ENCODE peak calls at places on chromosomes 1 and 21, in ten cellular contexts. One of them, this sample, is unnamed.

GRCh38 chr1:113391643-113392271 is 1.4 kb downstream of the MAGI3 start:
- DNase-seq in astrocyte of the spinal cord: no peak
- DNase-seq in CD4-positive, alpha-beta T cell: no peak
- DNase-seq in omental fat pad: no peak
- DNase-seq in heart right ventricle: no peak
- DNase-seq in fibroblast of pulmonary artery: no peak
- DNase-seq in transverse colon: peak
- DNase-seq in HFFc6: no peak
- DNase-seq in A549: peak
- DNase-seq in left ventricle myocardium inferior: no peak
- DNase-seq in this sample: no peak

GRCh38 chr1:42334240-42335049 is 590 bp downstream of the FOXJ3 start:
- DNase-seq in left ventricle myocardium inferior: peak
- DNase-seq in HFFc6: peak
- DNase-seq in heart right ventricle: peak
- DNase-seq in astrocyte of the spinal cord: peak
- DNase-seq in omental fat pad: no peak
- DNase-seq in fibroblast of pulmonary artery: peak
- DNase-seq in CD4-positive, alpha-beta T cell: no peak
- DNase-seq in transverse colon: peak
- DNase-seq in A549: peak
- DNase-seq in this sample: no peak

GRCh38 chr21:41974752-41975053 is 20.9 kb upstream of the C2CD2 start:
- DNase-seq in transverse colon: no peak
- DNase-seq in astrocyte of the spinal cord: no peak
- DNase-seq in omental fat pad: no peak
- DNase-seq in A549: no peak
- DNase-seq in fibroblast of pulmonary artery: no peak
- DNase-seq in heart right ventricle: no peak
- DNase-seq in left ventricle myocardium inferior: no peak
- DNase-seq in CD4-positive, alpha-beta T cell: no peak
- DNase-seq in HFFc6: no peak
- DNase-seq in this sample: no peak

GRCh38 chr1:38817267-38817957 is 42.2 kb downstream of the RRAGC start:
- DNase-seq in fibroblast of pulmonary artery: no peak
- DNase-seq in left ventricle myocardium inferior: no peak
- DNase-seq in omental fat pad: no peak
- DNase-seq in heart right ventricle: no peak
- DNase-seq in astrocyte of the spinal cord: no peak
- DNase-seq in transverse colon: no peak
- DNase-seq in A549: no peak
- DNase-seq in CD4-positive, alpha-beta T cell: no peak
- DNase-seq in HFFc6: no peak
- DNase-seq in this sample: no peak

GRCh38 chr1:222798975-222799374 is 15.9 kb upstream of the DISP1 start:
- DNase-seq in heart right ventricle: no peak
- DNase-seq in transverse colon: no peak
- DNase-seq in left ventricle myocardium inferior: no peak
- DNase-seq in omental fat pad: no peak
- DNase-seq in A549: no peak
- DNase-seq in CD4-positive, alpha-beta T cell: no peak
- DNase-seq in astrocyte of the spinal cord: no peak
- DNase-seq in fibroblast of pulmonary artery: no peak
- DNase-seq in HFFc6: no peak
- DNase-seq in this sample: no peak

GRCh38 chr1:93774707-93775106 is 93.1 kb upstream of the BCAR3 start:
- DNase-seq in astrocyte of the spinal cord: peak
- DNase-seq in A549: no peak
- DNase-seq in transverse colon: no peak
- DNase-seq in fibroblast of pulmonary artery: no peak
- DNase-seq in HFFc6: no peak
- DNase-seq in left ventricle myocardium inferior: no peak
- DNase-seq in heart right ventricle: no peak
- DNase-seq in omental fat pad: no peak
- DNase-seq in CD4-positive, alpha-beta T cell: no peak
- DNase-seq in this sample: no peak

GRCh38 chr1:85328713-85329376 is 52.4 kb upstream of the BCL10 start:
- DNase-seq in fibroblast of pulmonary artery: peak
- DNase-seq in left ventricle myocardium inferior: no peak
- DNase-seq in A549: peak
- DNase-seq in HFFc6: peak
- DNase-seq in CD4-positive, alpha-beta T cell: no peak
- DNase-seq in transverse colon: no peak
- DNase-seq in astrocyte of the spinal cord: peak
- DNase-seq in heart right ventricle: peak
- DNase-seq in omental fat pad: no peak
- DNase-seq in this sample: no peak

GRCh38 chr1:12168451-12169160 is 1.8 kb downstream of the TNFRSF1B start:
- DNase-seq in left ventricle myocardium inferior: no peak
- DNase-seq in CD4-positive, alpha-beta T cell: no peak
- DNase-seq in omental fat pad: no peak
- DNase-seq in HFFc6: no peak
- DNase-seq in transverse colon: no peak
- DNase-seq in heart right ventricle: peak
- DNase-seq in A549: no peak
- DNase-seq in astrocyte of the spinal cord: no peak
- DNase-seq in fibroblast of pulmonary artery: peak
- DNase-seq in this sample: no peak

GRCh38 chr1:238621405-238621804 is 730.7 kb upstream of the ZP4 start:
- DNase-seq in astrocyte of the spinal cord: no peak
- DNase-seq in transverse colon: no peak
- DNase-seq in fibroblast of pulmonary artery: no peak
- DNase-seq in left ventricle myocardium inferior: no peak
- DNase-seq in HFFc6: no peak
- DNase-seq in CD4-positive, alpha-beta T cell: no peak
- DNase-seq in A549: no peak
- DNase-seq in omental fat pad: no peak
- DNase-seq in heart right ventricle: no peak
- DNase-seq in this sample: no peak

GRCh38 chr1:227343727-227344551 is 25.6 kb upstream of the CDC42BPA start:
- DNase-seq in left ventricle myocardium inferior: no peak
- DNase-seq in fibroblast of pulmonary artery: peak
- DNase-seq in A549: peak
- DNase-seq in heart right ventricle: no peak
- DNase-seq in astrocyte of the spinal cord: peak
- DNase-seq in omental fat pad: no peak
- DNase-seq in CD4-positive, alpha-beta T cell: no peak
- DNase-seq in transverse colon: no peak
- DNase-seq in HFFc6: peak
- DNase-seq in this sample: no peak

GRCh38 chr1:212967767-212968166 is 17.4 kb downstream of the VASH2 start:
- DNase-seq in transverse colon: no peak
- DNase-seq in fibroblast of pulmonary artery: peak
- DNase-seq in A549: peak
- DNase-seq in left ventricle myocardium inferior: no peak
- DNase-seq in omental fat pad: no peak
- DNase-seq in astrocyte of the spinal cord: peak
- DNase-seq in HFFc6: peak
- DNase-seq in heart right ventricle: no peak
- DNase-seq in CD4-positive, alpha-beta T cell: no peak
- DNase-seq in this sample: no peak

GRCh38 chr1:175750366-175751111 is 7.1 kb upstream of the TNR start:
- DNase-seq in transverse colon: no peak
- DNase-seq in fibroblast of pulmonary artery: no peak
- DNase-seq in heart right ventricle: peak
- DNase-seq in left ventricle myocardium inferior: no peak
- DNase-seq in omental fat pad: no peak
- DNase-seq in astrocyte of the spinal cord: no peak
- DNase-seq in CD4-positive, alpha-beta T cell: no peak
- DNase-seq in A549: no peak
- DNase-seq in HFFc6: no peak
- DNase-seq in this sample: no peak

GRCh38 chr1:37410815-37411214 is 63.6 kb upstream of the ZC3H12A start:
- DNase-seq in transverse colon: no peak
- DNase-seq in left ventricle myocardium inferior: no peak
- DNase-seq in HFFc6: no peak
- DNase-seq in heart right ventricle: peak
- DNase-seq in A549: no peak
- DNase-seq in fibroblast of pulmonary artery: peak
- DNase-seq in astrocyte of the spinal cord: peak
- DNase-seq in omental fat pad: no peak
- DNase-seq in CD4-positive, alpha-beta T cell: no peak
- DNase-seq in this sample: no peak

GRCh38 chr21:35528109-35529042 is 479.3 kb upstream of the RUNX1 start:
- DNase-seq in transverse colon: peak
- DNase-seq in HFFc6: no peak
- DNase-seq in omental fat pad: no peak
- DNase-seq in fibroblast of pulmonary artery: peak
- DNase-seq in left ventricle myocardium inferior: peak
- DNase-seq in astrocyte of the spinal cord: no peak
- DNase-seq in heart right ventricle: peak
- DNase-seq in A549: no peak
- DNase-seq in CD4-positive, alpha-beta T cell: peak
- DNase-seq in this sample: peak

GRCh38 chr21:42164064-42164789 is 54.7 kb upstream of the ABCG1 start:
- DNase-seq in left ventricle myocardium inferior: peak
- DNase-seq in fibroblast of pulmonary artery: peak
- DNase-seq in astrocyte of the spinal cord: no peak
- DNase-seq in A549: peak
- DNase-seq in transverse colon: peak
- DNase-seq in omental fat pad: no peak
- DNase-seq in CD4-positive, alpha-beta T cell: peak
- DNase-seq in heart right ventricle: peak
- DNase-seq in HFFc6: no peak
- DNase-seq in this sample: no peak

GRCh38 chr1:15833069-15833679 is 14.3 kb upstream of the SPEN start:
- DNase-seq in A549: peak
- DNase-seq in fibroblast of pulmonary artery: no peak
- DNase-seq in CD4-positive, alpha-beta T cell: peak
- DNase-seq in HFFc6: peak
- DNase-seq in astrocyte of the spinal cord: no peak
- DNase-seq in left ventricle myocardium inferior: peak
- DNase-seq in transverse colon: peak
- DNase-seq in heart right ventricle: peak
- DNase-seq in omental fat pad: no peak
- DNase-seq in this sample: no peak

DNA sequence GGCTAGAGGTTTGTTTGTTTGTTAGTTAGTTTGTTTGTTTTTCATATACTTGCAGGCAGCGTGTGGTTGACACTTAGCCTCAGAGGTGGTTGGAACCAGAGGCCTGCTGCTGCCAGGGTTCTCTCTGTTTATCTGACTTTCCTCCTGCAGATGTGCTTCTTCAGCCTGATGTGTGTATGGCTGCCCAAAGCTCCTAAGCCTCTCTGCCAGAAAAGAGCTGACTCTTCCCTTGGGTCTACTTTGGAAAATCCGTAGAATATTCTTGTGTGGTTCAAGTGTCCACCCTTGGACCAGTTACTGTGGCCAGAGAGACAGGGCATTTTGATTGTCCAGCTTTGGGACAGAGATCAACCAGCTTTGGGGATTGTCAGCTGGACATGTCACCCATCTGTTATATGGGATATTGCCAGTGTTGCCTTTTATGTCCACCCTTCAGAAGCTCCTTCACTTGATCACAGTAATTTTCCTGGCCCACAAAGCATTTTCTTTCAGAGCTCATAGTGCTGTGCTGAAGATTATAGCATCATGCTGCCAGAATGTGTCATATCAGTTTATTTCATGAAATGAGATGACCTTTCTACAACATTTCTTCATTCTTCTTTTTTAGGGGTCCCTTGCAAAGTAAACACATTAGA is 126.2 kb upstream of the L1TD1 start:
- DNase-seq in transverse colon: no peak
- DNase-seq in CD4-positive, alpha-beta T cell: no peak
- DNase-seq in HFFc6: no peak
- DNase-seq in astrocyte of the spinal cord: no peak
- DNase-seq in heart right ventricle: peak
- DNase-seq in A549: no peak
- DNase-seq in fibroblast of pulmonary artery: no peak
- DNase-seq in omental fat pad: no peak
- DNase-seq in left ventricle myocardium inferior: no peak
- DNase-seq in this sample: no peak
- TF ChIP-seq CTCF in transverse colon: no peak
- TF ChIP-seq CTCF in CD4-positive, alpha-beta T cell: no peak
- TF ChIP-seq CTCF in HFFc6: no peak
- TF ChIP-seq CTCF in astrocyte of the spinal cord: no peak
- TF ChIP-seq CTCF in heart right ventricle: no peak
- TF ChIP-seq CTCF in A549: no peak
- TF ChIP-seq CTCF in fibroblast of pulmonary artery: no peak
- TF ChIP-seq CTCF in omental fat pad: no peak
- TF ChIP-seq CTCF in left ventricle myocardium inferior: no peak
- TF ChIP-seq CTCF in this sample: no peak

GRCh38 chr1:8862528-8862927 is 16.0 kb downstream of the ENO1 start:
- DNase-seq in left ventricle myocardium inferior: no peak
- DNase-seq in transverse colon: no peak
- DNase-seq in fibroblast of pulmonary artery: no peak
- DNase-seq in heart right ventricle: no peak
- DNase-seq in A549: peak
- DNase-seq in CD4-positive, alpha-beta T cell: peak
- DNase-seq in omental fat pad: no peak
- DNase-seq in HFFc6: no peak
- DNase-seq in astrocyte of the spinal cord: no peak
- DNase-seq in this sample: no peak
- TF ChIP-seq CTCF in left ventricle myocardium inferior: peak
- TF ChIP-seq CTCF in transverse colon: peak
- TF ChIP-seq CTCF in fibroblast of pulmonary artery: peak
- TF ChIP-seq CTCF in heart right ventricle: peak
- TF ChIP-seq CTCF in A549: peak
- TF ChIP-seq CTCF in CD4-positive, alpha-beta T cell: peak
- TF ChIP-seq CTCF in omental fat pad: no peak
- TF ChIP-seq CTCF in HFFc6: peak
- TF ChIP-seq CTCF in astrocyte of the spinal cord: peak
- TF ChIP-seq CTCF in this sample: no peak

GRCh38 chr1:194538453-194538852 is 1352.0 kb upstream of the B3GALT2 start:
- DNase-seq in HFFc6: no peak
- DNase-seq in left ventricle myocardium inferior: no peak
- DNase-seq in fibroblast of pulmonary artery: no peak
- DNase-seq in omental fat pad: no peak
- DNase-seq in A549: no peak
- DNase-seq in astrocyte of the spinal cord: no peak
- DNase-seq in heart right ventricle: no peak
- DNase-seq in CD4-positive, alpha-beta T cell: no peak
- DNase-seq in transverse colon: no peak
- DNase-seq in this sample: no peak
- TF ChIP-seq CTCF in HFFc6: no peak
- TF ChIP-seq CTCF in left ventricle myocardium inferior: no peak
- TF ChIP-seq CTCF in fibroblast of pulmonary artery: no peak
- TF ChIP-seq CTCF in omental fat pad: no peak
- TF ChIP-seq CTCF in A549: no peak
- TF ChIP-seq CTCF in astrocyte of the spinal cord: no peak
- TF ChIP-seq CTCF in heart right ventricle: no peak
- TF ChIP-seq CTCF in CD4-positive, alpha-beta T cell: no peak
- TF ChIP-seq CTCF in transverse colon: no peak
- TF ChIP-seq CTCF in this sample: no peak

DNA sequence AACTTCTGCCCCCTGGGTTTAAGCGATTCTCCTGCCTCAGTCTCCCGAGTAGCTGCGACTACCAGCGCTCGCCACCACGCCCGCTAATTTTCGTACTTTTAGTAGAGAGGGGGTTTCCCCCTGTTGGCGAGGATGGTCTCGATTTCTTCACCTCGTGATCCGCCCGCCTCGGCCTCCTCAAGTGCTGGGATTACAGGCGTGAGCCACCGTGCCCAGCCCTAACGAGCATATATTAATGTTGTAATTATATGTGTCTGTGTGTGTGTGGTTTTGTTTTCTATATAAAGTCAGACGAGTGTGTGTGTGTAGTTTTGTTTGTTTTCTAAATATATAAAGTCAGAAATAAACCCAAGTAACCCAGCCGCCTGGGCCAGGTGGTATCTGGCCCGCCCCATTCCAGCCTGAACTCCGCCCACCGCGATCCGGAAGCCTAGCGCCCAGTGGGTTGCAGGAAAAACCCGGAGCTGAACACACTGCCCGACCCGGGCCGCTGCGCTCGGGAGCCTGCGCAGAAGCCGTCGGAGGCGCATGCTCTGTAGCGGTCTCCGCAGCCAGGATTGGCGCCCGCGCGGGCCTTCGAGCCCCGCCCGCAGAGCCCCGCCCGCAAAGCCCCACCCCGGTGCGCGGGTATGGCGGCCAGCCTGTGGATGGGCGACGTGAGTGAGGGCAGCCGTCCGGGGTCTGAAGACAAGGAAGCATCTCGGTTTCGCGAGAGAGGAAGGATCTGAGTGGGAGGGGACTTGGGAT is at the start of gene TRNAU1AP:
- DNase-seq in CD4-positive, alpha-beta T cell: peak
- DNase-seq in fibroblast of pulmonary artery: peak
- DNase-seq in A549: peak
- DNase-seq in astrocyte of the spinal cord: peak
- DNase-seq in left ventricle myocardium inferior: peak
- DNase-seq in transverse colon: peak
- DNase-seq in omental fat pad: peak
- DNase-seq in HFFc6: peak
- DNase-seq in heart right ventricle: peak
- DNase-seq in this sample: peak
- TF ChIP-seq CTCF in CD4-positive, alpha-beta T cell: no peak
- TF ChIP-seq CTCF in fibroblast of pulmonary artery: no peak
- TF ChIP-seq CTCF in A549: no peak
- TF ChIP-seq CTCF in astrocyte of the spinal cord: no peak
- TF ChIP-seq CTCF in left ventricle myocardium inferior: no peak
- TF ChIP-seq CTCF in transverse colon: no peak
- TF ChIP-seq CTCF in omental fat pad: no peak
- TF ChIP-seq CTCF in HFFc6: peak
- TF ChIP-seq CTCF in heart right ventricle: no peak
- TF ChIP-seq CTCF in this sample: no peak